ENCODE peak calls at places on chromosomes 7 and 10, in five cellular contexts. One of them, this sample, is unnamed.

GRCh38 chr7:32670105-32670504 is 174.8 kb downstream of the AVL9 start:
- DNase-seq in K562: peak; percentile 45
- DNase-seq in transverse colon: peak; percentile 67
- DNase-seq in heart left ventricle: no peak
- DNase-seq in CD4-positive, CD25-positive, alpha-beta regulatory T cell: no peak
- DNase-seq in this sample: no peak

GRCh38 chr10:81873932-81874816 is 820 bp upstream of the NRG3 start:
- DNase-seq in heart left ventricle: peak; percentile 40
- DNase-seq in transverse colon: no peak
- DNase-seq in K562: no peak
- DNase-seq in CD4-positive, CD25-positive, alpha-beta regulatory T cell: no peak
- DNase-seq in this sample: no peak

GRCh38 chr10:132634241-132634946 is 96.8 kb downstream of the INPP5A start:
- DNase-seq in CD4-positive, CD25-positive, alpha-beta regulatory T cell: no peak
- DNase-seq in transverse colon: peak; percentile 69
- DNase-seq in heart left ventricle: no peak
- DNase-seq in K562: no peak
- DNase-seq in this sample: no peak

GRCh38 chr7:105156731-105157130 is 142.7 kb downstream of the KMT2E start:
- DNase-seq in transverse colon: no peak
- DNase-seq in K562: no peak
- DNase-seq in CD4-positive, CD25-positive, alpha-beta regulatory T cell: no peak
- DNase-seq in heart left ventricle: no peak
- DNase-seq in this sample: no peak

GRCh38 chr7:83301416-83301815 is 138.7 kb upstream of the PCLO start:
- DNase-seq in heart left ventricle: no peak
- DNase-seq in K562: no peak
- DNase-seq in CD4-positive, CD25-positive, alpha-beta regulatory T cell: no peak
- DNase-seq in transverse colon: no peak
- DNase-seq in this sample: no peak

GRCh38 chr10:35025916-35026315 is 64.2 kb downstream of the CUL2 start:
- DNase-seq in heart left ventricle: no peak
- DNase-seq in CD4-positive, CD25-positive, alpha-beta regulatory T cell: no peak
- DNase-seq in transverse colon: no peak
- DNase-seq in K562: no peak
- DNase-seq in this sample: no peak

GRCh38 chr10:58385784-58386112 is 538 bp downstream of the TFAM start:
- DNase-seq in heart left ventricle: no peak
- DNase-seq in CD4-positive, CD25-positive, alpha-beta regulatory T cell: no peak
- DNase-seq in K562: peak; percentile 58
- DNase-seq in transverse colon: peak; percentile 42
- DNase-seq in this sample: no peak

GRCh38 chr7:47724335-47724982 is 142.5 kb upstream of the TNS3 start:
- DNase-seq in transverse colon: no peak
- DNase-seq in heart left ventricle: no peak
- DNase-seq in CD4-positive, CD25-positive, alpha-beta regulatory T cell: no peak
- DNase-seq in K562: no peak
- DNase-seq in this sample: no peak

GRCh38 chr10:15703167-15703880 is 16.4 kb downstream of the ITGA8 start:
- DNase-seq in K562: no peak
- DNase-seq in transverse colon: no peak
- DNase-seq in heart left ventricle: no peak
- DNase-seq in CD4-positive, CD25-positive, alpha-beta regulatory T cell: no peak
- DNase-seq in this sample: no peak

GRCh38 chr7:149415391-149416068 is 45.3 kb downstream of the ZNF777 start:
- DNase-seq in heart left ventricle: no peak
- DNase-seq in transverse colon: no peak
- DNase-seq in K562: no peak
- DNase-seq in CD4-positive, CD25-positive, alpha-beta regulatory T cell: no peak
- DNase-seq in this sample: no peak

GRCh38 chr7:876077-876971 is at the start of gene GET4:
- DNase-seq in heart left ventricle: peak; percentile 98
- DNase-seq in CD4-positive, CD25-positive, alpha-beta regulatory T cell: peak; percentile 99
- DNase-seq in K562: peak; percentile 91
- DNase-seq in transverse colon: peak; percentile 97
- DNase-seq in this sample: peak; percentile 98

GRCh38 chr10:124265391-124265745 is 153.4 kb downstream of the OAT start:
- DNase-seq in CD4-positive, CD25-positive, alpha-beta regulatory T cell: no peak
- DNase-seq in transverse colon: no peak
- DNase-seq in heart left ventricle: no peak
- DNase-seq in K562: no peak
- DNase-seq in this sample: no peak

GRCh38 chr7:149716007-149716931 is 57.1 kb downstream of the ZNF467 start:
- DNase-seq in transverse colon: no peak
- DNase-seq in heart left ventricle: no peak
- DNase-seq in CD4-positive, CD25-positive, alpha-beta regulatory T cell: no peak
- DNase-seq in K562: no peak
- DNase-seq in this sample: no peak

GRCh38 chr10:50567384-50567783 is 56.4 kb downstream of the SGMS1 start:
- DNase-seq in K562: no peak
- DNase-seq in heart left ventricle: no peak
- DNase-seq in transverse colon: no peak
- DNase-seq in CD4-positive, CD25-positive, alpha-beta regulatory T cell: no peak
- DNase-seq in this sample: no peak

GRCh38 chr10:132516771-132517725 is 20.5 kb upstream of the INPP5A start:
- DNase-seq in transverse colon: peak; percentile 80
- DNase-seq in heart left ventricle: peak; percentile 98
- DNase-seq in K562: peak; percentile 84
- DNase-seq in CD4-positive, CD25-positive, alpha-beta regulatory T cell: no peak
- DNase-seq in this sample: no peak

GRCh38 chr7:91127974-91128373 is 136.3 kb upstream of the FZD1 start:
- DNase-seq in CD4-positive, CD25-positive, alpha-beta regulatory T cell: no peak
- DNase-seq in transverse colon: no peak
- DNase-seq in heart left ventricle: no peak
- DNase-seq in K562: no peak
- DNase-seq in this sample: no peak

GRCh38 chr7:22346383-22347107 is 10.4 kb downstream of the RAPGEF5 start:
- DNase-seq in CD4-positive, CD25-positive, alpha-beta regulatory T cell: no peak
- DNase-seq in K562: peak; percentile 27
- DNase-seq in heart left ventricle: no peak
- DNase-seq in transverse colon: no peak
- DNase-seq in this sample: no peak

GRCh38 chr10:116707981-116708380 is 34.4 kb downstream of the HSPA12A start:
- DNase-seq in transverse colon: no peak
- DNase-seq in K562: no peak
- DNase-seq in heart left ventricle: no peak
- DNase-seq in CD4-positive, CD25-positive, alpha-beta regulatory T cell: no peak
- DNase-seq in this sample: no peak
- H3K27ac ChIP-seq in transverse colon: no peak overlapping the region
- H3K27ac ChIP-seq in K562: no peak overlapping the region
- H3K27ac ChIP-seq in heart left ventricle: no peak overlapping the region
- H3K27ac ChIP-seq in CD4-positive, CD25-positive, alpha-beta regulatory T cell: no peak overlapping the region
- H3K27ac ChIP-seq in this sample: no peak overlapping the region

GRCh38 chr10:1232164-1232911 is 176.2 kb downstream of the WDR37 start:
- DNase-seq in transverse colon: no peak
- DNase-seq in heart left ventricle: no peak
- DNase-seq in K562: no peak
- DNase-seq in CD4-positive, CD25-positive, alpha-beta regulatory T cell: no peak
- DNase-seq in this sample: no peak
- H3K9me3 ChIP-seq in transverse colon: no peaks in the 10 kb centered on the region
- H3K9me3 ChIP-seq in heart left ventricle: no peaks in the 10 kb centered on the region
- H3K9me3 ChIP-seq in K562: no peaks in the 10 kb centered on the region
- H3K9me3 ChIP-seq in CD4-positive, CD25-positive, alpha-beta regulatory T cell: no peaks in the 10 kb centered on the region
- H3K9me3 ChIP-seq in this sample: no peaks in the 10 kb centered on the region

GRCh38 chr10:5640501-5640900 is 25.9 kb downstream of the ASB13 start:
- DNase-seq in transverse colon: peak; percentile 33
- DNase-seq in K562: no peak
- DNase-seq in heart left ventricle: no peak
- DNase-seq in CD4-positive, CD25-positive, alpha-beta regulatory T cell: no peak
- DNase-seq in this sample: no peak
- H3K27ac ChIP-seq in transverse colon: peak overlapping the region; percentile 29
- H3K27ac ChIP-seq in K562: no peak overlapping the region
- H3K27ac ChIP-seq in heart left ventricle: no peak overlapping the region
- H3K27ac ChIP-seq in CD4-positive, CD25-positive, alpha-beta regulatory T cell: no peak overlapping the region
- H3K27ac ChIP-seq in this sample: no peak overlapping the region

DNA sequence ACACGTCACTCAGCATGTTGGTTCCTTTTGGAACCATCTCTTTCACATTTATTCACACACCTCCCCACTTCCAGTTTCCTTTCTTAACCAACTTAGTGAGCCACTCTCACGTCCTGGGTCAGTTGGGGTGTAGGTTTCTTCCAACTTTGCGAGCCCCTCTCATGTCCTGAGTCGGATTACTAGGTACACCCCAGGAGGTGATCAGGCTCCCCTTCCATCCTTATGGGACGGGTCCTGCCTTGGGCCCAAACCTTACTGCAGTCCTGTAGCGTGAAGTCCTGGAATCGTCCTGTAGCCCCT is 7.7 kb downstream of the ERV3-1 start:
- DNase-seq in heart left ventricle: no peak
- DNase-seq in CD4-positive, CD25-positive, alpha-beta regulatory T cell: no peak
- DNase-seq in transverse colon: no peak
- DNase-seq in K562: no peak
- DNase-seq in this sample: no peak
- H3K9me3 ChIP-seq in heart left ventricle: peaks cover 56% of the 10 kb centered on the region
- H3K9me3 ChIP-seq in CD4-positive, CD25-positive, alpha-beta regulatory T cell: peaks cover 83% of the 10 kb centered on the region
- H3K9me3 ChIP-seq in transverse colon: no peaks in the 10 kb centered on the region
- H3K9me3 ChIP-seq in K562: peaks cover 66% of the 10 kb centered on the region
- H3K9me3 ChIP-seq in this sample: peaks cover 70% of the 10 kb centered on the region

GRCh38 chr7:135326636-135327280 is 93.1 kb downstream of the STRA8 start:
- DNase-seq in CD4-positive, CD25-positive, alpha-beta regulatory T cell: no peak
- DNase-seq in heart left ventricle: no peak
- DNase-seq in transverse colon: no peak
- DNase-seq in K562: no peak
- DNase-seq in this sample: no peak
- H3K27ac ChIP-seq in CD4-positive, CD25-positive, alpha-beta regulatory T cell: no peak overlapping the region
- H3K27ac ChIP-seq in heart left ventricle: no peak overlapping the region
- H3K27ac ChIP-seq in transverse colon: no peak overlapping the region
- H3K27ac ChIP-seq in K562: no peak overlapping the region
- H3K27ac ChIP-seq in this sample: no peak overlapping the region

GRCh38 chr7:64184376-64184775 is 22.6 kb upstream of the ZNF735 start:
- DNase-seq in K562: no peak
- DNase-seq in transverse colon: no peak
- DNase-seq in CD4-positive, CD25-positive, alpha-beta regulatory T cell: no peak
- DNase-seq in heart left ventricle: no peak
- DNase-seq in this sample: no peak
- H3K9me3 ChIP-seq in K562: no peaks in the 10 kb centered on the region
- H3K9me3 ChIP-seq in transverse colon: peaks cover 10% of the 10 kb centered on the region
- H3K9me3 ChIP-seq in CD4-positive, CD25-positive, alpha-beta regulatory T cell: peaks cover 6% of the 10 kb centered on the region
- H3K9me3 ChIP-seq in heart left ventricle: no peaks in the 10 kb centered on the region
- H3K9me3 ChIP-seq in this sample: no peaks in the 10 kb centered on the region

GRCh38 chr10:100194711-100195110 is 8.9 kb upstream of the ERLIN1 start:
- DNase-seq in CD4-positive, CD25-positive, alpha-beta regulatory T cell: no peak
- DNase-seq in heart left ventricle: no peak
- DNase-seq in transverse colon: no peak
- DNase-seq in K562: no peak
- DNase-seq in this sample: no peak

GRCh38 chr10:100186813-100187212 is 984 bp upstream of the ERLIN1 start:
- DNase-seq in transverse colon: no peak
- DNase-seq in K562: peak; percentile 19
- DNase-seq in CD4-positive, CD25-positive, alpha-beta regulatory T cell: no peak
- DNase-seq in heart left ventricle: no peak
- DNase-seq in this sample: no peak

DNA sequence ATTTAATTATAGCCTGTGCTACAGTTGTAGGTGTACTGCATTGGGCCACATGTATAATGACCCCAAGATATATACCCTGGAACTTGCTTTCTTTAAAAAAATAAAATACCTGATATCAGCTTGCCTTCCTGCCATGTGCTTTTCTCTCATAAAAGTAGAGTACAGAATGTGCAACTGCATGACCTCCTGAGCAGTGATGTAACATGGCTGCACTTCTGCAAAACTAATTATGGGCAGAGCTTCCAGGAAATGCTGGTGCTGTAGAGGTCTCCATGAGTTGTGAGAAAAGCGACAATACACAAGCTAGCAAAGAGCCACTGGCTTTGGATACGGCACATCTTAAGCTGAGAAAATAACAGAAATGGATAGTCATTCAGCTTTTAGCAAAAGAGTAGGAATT is 6.5 kb upstream of the ERLIN1 start:
- DNase-seq in K562: no peak
- DNase-seq in CD4-positive, CD25-positive, alpha-beta regulatory T cell: no peak
- DNase-seq in transverse colon: no peak
- DNase-seq in heart left ventricle: peak; percentile 45
- DNase-seq in this sample: no peak
- H3K27ac ChIP-seq in K562: no peak overlapping the region
- H3K27ac ChIP-seq in CD4-positive, CD25-positive, alpha-beta regulatory T cell: no peak overlapping the region
- H3K27ac ChIP-seq in transverse colon: no peak overlapping the region
- H3K27ac ChIP-seq in heart left ventricle: peak overlapping the region; percentile 44
- H3K27ac ChIP-seq in this sample: no peak overlapping the region

GRCh38 chr10:38157270-38157685 is 63.1 kb downstream of the ZNF37A start:
- DNase-seq in heart left ventricle: no peak
- DNase-seq in K562: no peak
- DNase-seq in CD4-positive, CD25-positive, alpha-beta regulatory T cell: no peak
- DNase-seq in transverse colon: no peak
- DNase-seq in this sample: no peak
- H3K9me3 ChIP-seq in heart left ventricle: peaks cover 33% of the 10 kb centered on the region
- H3K9me3 ChIP-seq in K562: no peaks in the 10 kb centered on the region
- H3K9me3 ChIP-seq in CD4-positive, CD25-positive, alpha-beta regulatory T cell: peaks cover 9% of the 10 kb centered on the region
- H3K9me3 ChIP-seq in transverse colon: peaks cover 15% of the 10 kb centered on the region
- H3K9me3 ChIP-seq in this sample: peaks cover 6% of the 10 kb centered on the region

This sample was measured in CD4-positive, alpha-beta T cell.